ENCODE peak calls at places on chromosomes 3 and 15, in six cellular contexts. Q is HFFc6, V is dermis blood vessel endothelial cell, I is astrocyte of the spinal cord, N is hepatocyte, G is neural crest cell. F is an unnamed sample.

GRCh38 chr3:50139718-50140423 is 15.3 kb upstream of the SEMA3F start:
- DNase-seq in V (no peak), G (no peak), N (no peak), I (no peak), Q (no peak), F (no peak)

GRCh38 chr15:90300988-90301715 is 35.7 kb downstream of the NGRN start:
- DNase-seq in V (peak), I (peak), Q (peak), N (peak), G (peak), F (peak)

GRCh38 chr3:141413387-141414140 is 45.3 kb downstream of the ZBTB38 start:
- DNase-seq in I (no peak), N (no peak), G (no peak), V (peak), Q (no peak), F (no peak)

GRCh38 chr3:187994221-187995085 is 159.5 kb upstream of the LPP start:
- DNase-seq in Q (peak), N (no peak), G (no peak), V (no peak), I (peak), F (no peak)

GRCh38 chr3:89380006-89380405 is 272.6 kb downstream of the EPHA3 start:
- DNase-seq in N (no peak), Q (no peak), V (no peak), G (no peak), I (peak), F (no peak)

GRCh38 chr15:83871808-83872559 is 218.1 kb downstream of the ADAMTSL3 start:
- DNase-seq in V (no peak), G (no peak), Q (no peak), N (peak), I (peak), F (no peak)

GRCh38 chr15:31236184-31237041 is 90.2 kb upstream of the KLF13 start:
- DNase-seq in I (peak), Q (peak), V (peak), G (no peak), N (peak), F (peak)

GRCh38 chr3:79521221-79521848 is 246.5 kb downstream of the ROBO1 start:
- DNase-seq in G (no peak), V (peak), Q (peak), I (peak), N (peak), F (peak)

GRCh38 chr15:88342666-88343065 is 86.1 kb upstream of the NTRK3 start:
- DNase-seq in I (no peak), Q (peak), G (no peak), V (no peak), N (no peak), F (no peak)

GRCh38 chr15:94262201-94262600 is 30.8 kb downstream of the MCTP2 start:
- DNase-seq in Q (no peak), I (no peak), V (no peak), N (no peak), G (no peak), F (no peak)

GRCh38 chr3:8460815-8461482 is 40.7 kb upstream of the LMCD1 start:
- DNase-seq in G (no peak), Q (peak), N (no peak), V (no peak), I (peak), F (no peak)

GRCh38 chr3:152173627-152174026 is 95.1 kb upstream of the MBNL1 start:
- DNase-seq in V (no peak), G (no peak), I (no peak), Q (no peak), N (no peak), F (no peak)

GRCh38 chr15:66864086-66864830 is 162.2 kb downstream of the SMAD6 start:
- DNase-seq in V (no peak), I (no peak), Q (no peak), N (no peak), G (no peak), F (no peak)

GRCh38 chr3:102053375-102053989 is 204.2 kb downstream of the NFKBIZ start:
- DNase-seq in G (no peak), N (no peak), I (peak), V (peak), Q (peak), F (no peak)

GRCh38 chr3:127077068-127077467 is 94.2 kb downstream of the PLXNA1 start:
- DNase-seq in G (no peak), I (no peak), N (no peak), Q (no peak), V (no peak), F (no peak)

GRCh38 chr15:73378089-73378488 is 9.3 kb upstream of the HCN4 start:
- DNase-seq in N (no peak), Q (no peak), G (no peak), I (no peak), V (no peak), F (no peak)

GRCh38 chr15:99446565-99447496 is 119.0 kb upstream of the MEF2A start:
- DNase-seq in Q (no peak), I (no peak), G (no peak), V (no peak), N (no peak), F (peak)

GRCh38 chr15:89030311-89030710 is 57.9 kb upstream of the ABHD2 start:
- DNase-seq in G (no peak), I (no peak), N (no peak), V (no peak), Q (no peak), F (no peak)

GRCh38 chr3:51960386-51960785 is 5.2 kb downstream of the GPR62 start:
- DNase-seq in I (no peak), Q (no peak), V (no peak), N (no peak), G (no peak), F (peak)

GRCh38 chr3:89061257-89061656 is 46.2 kb upstream of the EPHA3 start:
- DNase-seq in Q (no peak), G (no peak), V (no peak), I (no peak), N (no peak), F (no peak)

F was measured in SJSA1.